ENCODE peak calls at places on chromosome 15, in ten cellular contexts. One of them, this sample, is unnamed.

GRCh38 chr15:41501191-41501917 is 7.7 kb downstream of the ITPKA start:
- DNase-seq in transverse colon: no peak
- DNase-seq in left cardiac atrium: no peak
- DNase-seq in midbrain: no peak
- DNase-seq in AG08395: no peak
- DNase-seq in iris pigment epithelial cell: no peak
- DNase-seq in psoas muscle: no peak
- DNase-seq in stimulated activated CD4-positive, alpha-beta T cell treated with anti-CD3 and anti-CD28 coated beads, Interleukin-4, amount 100 ng/mL, for 24 hours: peak; percentile 41
- DNase-seq in HTR-8/SVneo: no peak
- DNase-seq in NCI-H2107: no peak
- DNase-seq in this sample: no peak

GRCh38 chr15:80669599-80670273 is 25.4 kb upstream of the ABHD17C start:
- DNase-seq in NCI-H2107: no peak
- DNase-seq in psoas muscle: no peak
- DNase-seq in transverse colon: no peak
- DNase-seq in stimulated activated CD4-positive, alpha-beta T cell treated with anti-CD3 and anti-CD28 coated beads, Interleukin-4, amount 100 ng/mL, for 24 hours: no peak
- DNase-seq in midbrain: no peak
- DNase-seq in left cardiac atrium: no peak
- DNase-seq in HTR-8/SVneo: no peak
- DNase-seq in iris pigment epithelial cell: no peak
- DNase-seq in AG08395: peak; percentile 29
- DNase-seq in this sample: no peak

GRCh38 chr15:85755942-85756341 is 38.8 kb downstream of the KLHL25 start:
- DNase-seq in stimulated activated CD4-positive, alpha-beta T cell treated with anti-CD3 and anti-CD28 coated beads, Interleukin-4, amount 100 ng/mL, for 24 hours: no peak
- DNase-seq in left cardiac atrium: no peak
- DNase-seq in NCI-H2107: no peak
- DNase-seq in AG08395: no peak
- DNase-seq in HTR-8/SVneo: no peak
- DNase-seq in psoas muscle: no peak
- DNase-seq in midbrain: no peak
- DNase-seq in transverse colon: peak; percentile 2
- DNase-seq in iris pigment epithelial cell: no peak
- DNase-seq in this sample: peak; percentile 42

GRCh38 chr15:32763295-32763694 is 45.5 kb downstream of the GREM1 start:
- DNase-seq in midbrain: no peak
- DNase-seq in HTR-8/SVneo: no peak
- DNase-seq in stimulated activated CD4-positive, alpha-beta T cell treated with anti-CD3 and anti-CD28 coated beads, Interleukin-4, amount 100 ng/mL, for 24 hours: no peak
- DNase-seq in NCI-H2107: no peak
- DNase-seq in AG08395: no peak
- DNase-seq in left cardiac atrium: no peak
- DNase-seq in transverse colon: no peak
- DNase-seq in psoas muscle: no peak
- DNase-seq in iris pigment epithelial cell: no peak
- DNase-seq in this sample: no peak

GRCh38 chr15:63363292-63363691 is 18.4 kb downstream of the CA12 start:
- DNase-seq in NCI-H2107: no peak
- DNase-seq in psoas muscle: no peak
- DNase-seq in stimulated activated CD4-positive, alpha-beta T cell treated with anti-CD3 and anti-CD28 coated beads, Interleukin-4, amount 100 ng/mL, for 24 hours: no peak
- DNase-seq in HTR-8/SVneo: no peak
- DNase-seq in AG08395: no peak
- DNase-seq in transverse colon: no peak
- DNase-seq in midbrain: no peak
- DNase-seq in left cardiac atrium: no peak
- DNase-seq in iris pigment epithelial cell: no peak
- DNase-seq in this sample: no peak

GRCh38 chr15:24878153-24878552 is 76.6 kb upstream of the SNRPN start:
- DNase-seq in transverse colon: peak; percentile 6
- DNase-seq in psoas muscle: peak; percentile 56
- DNase-seq in stimulated activated CD4-positive, alpha-beta T cell treated with anti-CD3 and anti-CD28 coated beads, Interleukin-4, amount 100 ng/mL, for 24 hours: no peak
- DNase-seq in NCI-H2107: no peak
- DNase-seq in iris pigment epithelial cell: peak; percentile 66
- DNase-seq in midbrain: peak; percentile 4
- DNase-seq in HTR-8/SVneo: peak; percentile 18
- DNase-seq in left cardiac atrium: peak; percentile 26
- DNase-seq in AG08395: peak; percentile 2
- DNase-seq in this sample: peak; percentile 62

GRCh38 chr15:29825205-29825604 is 2.9 kb upstream of the TJP1 start:
- DNase-seq in psoas muscle: no peak
- DNase-seq in NCI-H2107: no peak
- DNase-seq in transverse colon: no peak
- DNase-seq in iris pigment epithelial cell: peak; percentile 54
- DNase-seq in stimulated activated CD4-positive, alpha-beta T cell treated with anti-CD3 and anti-CD28 coated beads, Interleukin-4, amount 100 ng/mL, for 24 hours: peak; percentile 13
- DNase-seq in AG08395: no peak
- DNase-seq in HTR-8/SVneo: no peak
- DNase-seq in left cardiac atrium: no peak
- DNase-seq in midbrain: no peak
- DNase-seq in this sample: no peak

GRCh38 chr15:48966595-48967301 is 3.0 kb upstream of the SHC4 start:
- DNase-seq in midbrain: no peak
- DNase-seq in transverse colon: no peak
- DNase-seq in stimulated activated CD4-positive, alpha-beta T cell treated with anti-CD3 and anti-CD28 coated beads, Interleukin-4, amount 100 ng/mL, for 24 hours: peak; percentile 19
- DNase-seq in AG08395: peak; percentile 40
- DNase-seq in left cardiac atrium: no peak
- DNase-seq in NCI-H2107: no peak
- DNase-seq in psoas muscle: no peak
- DNase-seq in HTR-8/SVneo: no peak
- DNase-seq in iris pigment epithelial cell: peak; percentile 82
- DNase-seq in this sample: no peak

GRCh38 chr15:31027948-31028586 is 36.6 kb upstream of the MTMR10 start:
- DNase-seq in midbrain: no peak
- DNase-seq in iris pigment epithelial cell: no peak
- DNase-seq in psoas muscle: no peak
- DNase-seq in AG08395: no peak
- DNase-seq in HTR-8/SVneo: no peak
- DNase-seq in transverse colon: no peak
- DNase-seq in stimulated activated CD4-positive, alpha-beta T cell treated with anti-CD3 and anti-CD28 coated beads, Interleukin-4, amount 100 ng/mL, for 24 hours: no peak
- DNase-seq in left cardiac atrium: no peak
- DNase-seq in NCI-H2107: no peak
- DNase-seq in this sample: no peak

GRCh38 chr15:74642328-74642723 is 26.7 kb downstream of the CLK3 start:
- DNase-seq in psoas muscle: no peak
- DNase-seq in NCI-H2107: no peak
- DNase-seq in stimulated activated CD4-positive, alpha-beta T cell treated with anti-CD3 and anti-CD28 coated beads, Interleukin-4, amount 100 ng/mL, for 24 hours: no peak
- DNase-seq in HTR-8/SVneo: no peak
- DNase-seq in AG08395: no peak
- DNase-seq in iris pigment epithelial cell: no peak
- DNase-seq in left cardiac atrium: no peak
- DNase-seq in midbrain: no peak
- DNase-seq in transverse colon: no peak
- DNase-seq in this sample: no peak

GRCh38 chr15:59371458-59372351 is 966 bp downstream of the MYO1E start:
- DNase-seq in midbrain: peak; percentile 51
- DNase-seq in HTR-8/SVneo: no peak
- DNase-seq in psoas muscle: peak; percentile 72
- DNase-seq in stimulated activated CD4-positive, alpha-beta T cell treated with anti-CD3 and anti-CD28 coated beads, Interleukin-4, amount 100 ng/mL, for 24 hours: no peak
- DNase-seq in left cardiac atrium: no peak
- DNase-seq in NCI-H2107: no peak
- DNase-seq in transverse colon: peak; percentile 55
- DNase-seq in AG08395: peak; percentile 54
- DNase-seq in iris pigment epithelial cell: no peak
- DNase-seq in this sample: peak; percentile 67

GRCh38 chr15:70252056-70252935 is 154.6 kb upstream of the TLE3 start:
- DNase-seq in psoas muscle: peak; percentile 29
- DNase-seq in HTR-8/SVneo: no peak
- DNase-seq in iris pigment epithelial cell: no peak
- DNase-seq in NCI-H2107: peak; percentile 43
- DNase-seq in transverse colon: no peak
- DNase-seq in midbrain: no peak
- DNase-seq in stimulated activated CD4-positive, alpha-beta T cell treated with anti-CD3 and anti-CD28 coated beads, Interleukin-4, amount 100 ng/mL, for 24 hours: no peak
- DNase-seq in left cardiac atrium: no peak
- DNase-seq in AG08395: no peak
- DNase-seq in this sample: peak; percentile 59

GRCh38 chr15:56366211-56366610 is 985 bp downstream of the TEX9 start:
- DNase-seq in NCI-H2107: no peak
- DNase-seq in transverse colon: no peak
- DNase-seq in iris pigment epithelial cell: no peak
- DNase-seq in stimulated activated CD4-positive, alpha-beta T cell treated with anti-CD3 and anti-CD28 coated beads, Interleukin-4, amount 100 ng/mL, for 24 hours: no peak
- DNase-seq in midbrain: no peak
- DNase-seq in psoas muscle: no peak
- DNase-seq in AG08395: no peak
- DNase-seq in HTR-8/SVneo: no peak
- DNase-seq in left cardiac atrium: no peak
- DNase-seq in this sample: no peak

GRCh38 chr15:100781061-100781960 is 98.3 kb upstream of the ALDH1A3 start:
- DNase-seq in psoas muscle: no peak
- DNase-seq in stimulated activated CD4-positive, alpha-beta T cell treated with anti-CD3 and anti-CD28 coated beads, Interleukin-4, amount 100 ng/mL, for 24 hours: no peak
- DNase-seq in HTR-8/SVneo: no peak
- DNase-seq in AG08395: no peak
- DNase-seq in left cardiac atrium: no peak
- DNase-seq in iris pigment epithelial cell: no peak
- DNase-seq in transverse colon: no peak
- DNase-seq in midbrain: no peak
- DNase-seq in NCI-H2107: no peak
- DNase-seq in this sample: peak; percentile 17

GRCh38 chr15:101024111-101024695 is 105.0 kb downstream of the LRRK1 start:
- DNase-seq in NCI-H2107: no peak
- DNase-seq in left cardiac atrium: peak; percentile 65
- DNase-seq in stimulated activated CD4-positive, alpha-beta T cell treated with anti-CD3 and anti-CD28 coated beads, Interleukin-4, amount 100 ng/mL, for 24 hours: no peak
- DNase-seq in HTR-8/SVneo: no peak
- DNase-seq in transverse colon: peak; percentile 13
- DNase-seq in psoas muscle: no peak
- DNase-seq in midbrain: peak; percentile 23
- DNase-seq in iris pigment epithelial cell: peak; percentile 95
- DNase-seq in AG08395: no peak
- DNase-seq in this sample: peak; percentile 78

GRCh38 chr15:91924842-91925495 is 71.5 kb downstream of the SLCO3A1 start:
- DNase-seq in stimulated activated CD4-positive, alpha-beta T cell treated with anti-CD3 and anti-CD28 coated beads, Interleukin-4, amount 100 ng/mL, for 24 hours: no peak
- DNase-seq in AG08395: no peak
- DNase-seq in left cardiac atrium: no peak
- DNase-seq in psoas muscle: no peak
- DNase-seq in HTR-8/SVneo: no peak
- DNase-seq in iris pigment epithelial cell: no peak
- DNase-seq in NCI-H2107: no peak
- DNase-seq in midbrain: no peak
- DNase-seq in transverse colon: no peak
- DNase-seq in this sample: no peak

GRCh38 chr15:25862469-25863066 is 559 bp downstream of the ATP10A start:
- DNase-seq in AG08395: peak; percentile 19
- DNase-seq in HTR-8/SVneo: no peak
- DNase-seq in psoas muscle: no peak
- DNase-seq in left cardiac atrium: no peak
- DNase-seq in NCI-H2107: no peak
- DNase-seq in stimulated activated CD4-positive, alpha-beta T cell treated with anti-CD3 and anti-CD28 coated beads, Interleukin-4, amount 100 ng/mL, for 24 hours: peak; percentile 54
- DNase-seq in transverse colon: no peak
- DNase-seq in iris pigment epithelial cell: no peak
- DNase-seq in midbrain: no peak
- DNase-seq in this sample: no peak

GRCh38 chr15:75732206-75732808 is 19.7 kb upstream of the CSPG4 start:
- DNase-seq in stimulated activated CD4-positive, alpha-beta T cell treated with anti-CD3 and anti-CD28 coated beads, Interleukin-4, amount 100 ng/mL, for 24 hours: no peak
- DNase-seq in HTR-8/SVneo: no peak
- DNase-seq in NCI-H2107: no peak
- DNase-seq in iris pigment epithelial cell: no peak
- DNase-seq in AG08395: no peak
- DNase-seq in left cardiac atrium: no peak
- DNase-seq in midbrain: no peak
- DNase-seq in transverse colon: no peak
- DNase-seq in psoas muscle: no peak
- DNase-seq in this sample: peak; percentile 73

GRCh38 chr15:90496791-90497190 is 32.9 kb upstream of the CRTC3 start:
- DNase-seq in left cardiac atrium: no peak
- DNase-seq in psoas muscle: no peak
- DNase-seq in iris pigment epithelial cell: no peak
- DNase-seq in NCI-H2107: no peak
- DNase-seq in midbrain: no peak
- DNase-seq in stimulated activated CD4-positive, alpha-beta T cell treated with anti-CD3 and anti-CD28 coated beads, Interleukin-4, amount 100 ng/mL, for 24 hours: no peak
- DNase-seq in AG08395: peak; percentile 13
- DNase-seq in HTR-8/SVneo: no peak
- DNase-seq in transverse colon: no peak
- DNase-seq in this sample: no peak

GRCh38 chr15:57060799-57061198 is 142.4 kb downstream of the TCF12 start:
- DNase-seq in NCI-H2107: no peak
- DNase-seq in HTR-8/SVneo: peak; percentile 15
- DNase-seq in left cardiac atrium: no peak
- DNase-seq in transverse colon: no peak
- DNase-seq in psoas muscle: no peak
- DNase-seq in AG08395: peak; percentile 52
- DNase-seq in midbrain: peak; percentile 68
- DNase-seq in stimulated activated CD4-positive, alpha-beta T cell treated with anti-CD3 and anti-CD28 coated beads, Interleukin-4, amount 100 ng/mL, for 24 hours: no peak
- DNase-seq in iris pigment epithelial cell: peak; percentile 74
- DNase-seq in this sample: no peak

GRCh38 chr15:88654430-88655102 is 15.8 kb downstream of the ISG20 start:
- DNase-seq in AG08395: no peak
- DNase-seq in iris pigment epithelial cell: no peak
- DNase-seq in stimulated activated CD4-positive, alpha-beta T cell treated with anti-CD3 and anti-CD28 coated beads, Interleukin-4, amount 100 ng/mL, for 24 hours: no peak
- DNase-seq in transverse colon: no peak
- DNase-seq in NCI-H2107: no peak
- DNase-seq in psoas muscle: no peak
- DNase-seq in left cardiac atrium: no peak
- DNase-seq in midbrain: no peak
- DNase-seq in HTR-8/SVneo: no peak
- DNase-seq in this sample: peak; percentile 53

GRCh38 chr15:85494035-85494793 is 113.8 kb downstream of the AKAP13 start:
- DNase-seq in transverse colon: no peak
- DNase-seq in HTR-8/SVneo: peak; percentile 66
- DNase-seq in AG08395: peak; percentile 89
- DNase-seq in left cardiac atrium: no peak
- DNase-seq in psoas muscle: no peak
- DNase-seq in NCI-H2107: no peak
- DNase-seq in stimulated activated CD4-positive, alpha-beta T cell treated with anti-CD3 and anti-CD28 coated beads, Interleukin-4, amount 100 ng/mL, for 24 hours: no peak
- DNase-seq in iris pigment epithelial cell: peak; percentile 93
- DNase-seq in midbrain: no peak
- DNase-seq in this sample: no peak

GRCh38 chr15:23869391-23869790 is 182.3 kb upstream of the NDN start:
- DNase-seq in transverse colon: peak; percentile 37
- DNase-seq in iris pigment epithelial cell: peak; percentile 30
- DNase-seq in AG08395: no peak
- DNase-seq in stimulated activated CD4-positive, alpha-beta T cell treated with anti-CD3 and anti-CD28 coated beads, Interleukin-4, amount 100 ng/mL, for 24 hours: no peak
- DNase-seq in psoas muscle: peak; percentile 61
- DNase-seq in NCI-H2107: no peak
- DNase-seq in HTR-8/SVneo: no peak
- DNase-seq in left cardiac atrium: peak; percentile 34
- DNase-seq in midbrain: no peak
- DNase-seq in this sample: no peak

GRCh38 chr15:74464216-74464615 is 3.3 kb upstream of the UBL7 start:
- DNase-seq in stimulated activated CD4-positive, alpha-beta T cell treated with anti-CD3 and anti-CD28 coated beads, Interleukin-4, amount 100 ng/mL, for 24 hours: no peak
- DNase-seq in NCI-H2107: no peak
- DNase-seq in transverse colon: no peak
- DNase-seq in AG08395: no peak
- DNase-seq in psoas muscle: no peak
- DNase-seq in left cardiac atrium: no peak
- DNase-seq in iris pigment epithelial cell: no peak
- DNase-seq in HTR-8/SVneo: no peak
- DNase-seq in midbrain: no peak
- DNase-seq in this sample: no peak

GRCh38 chr15:69976366-69976994 is 121.2 kb downstream of the TLE3 start:
- DNase-seq in iris pigment epithelial cell: peak; percentile 25
- DNase-seq in midbrain: no peak
- DNase-seq in transverse colon: peak; percentile 29
- DNase-seq in left cardiac atrium: no peak
- DNase-seq in psoas muscle: no peak
- DNase-seq in NCI-H2107: no peak
- DNase-seq in HTR-8/SVneo: peak; percentile 41
- DNase-seq in stimulated activated CD4-positive, alpha-beta T cell treated with anti-CD3 and anti-CD28 coated beads, Interleukin-4, amount 100 ng/mL, for 24 hours: peak; percentile 65
- DNase-seq in AG08395: peak; percentile 60
- DNase-seq in this sample: no peak

GRCh38 chr15:98753726-98754125 is 105.4 kb downstream of the IGF1R start:
- DNase-seq in iris pigment epithelial cell: no peak
- DNase-seq in midbrain: no peak
- DNase-seq in AG08395: peak; percentile 14
- DNase-seq in NCI-H2107: no peak
- DNase-seq in left cardiac atrium: no peak
- DNase-seq in psoas muscle: no peak
- DNase-seq in HTR-8/SVneo: no peak
- DNase-seq in stimulated activated CD4-positive, alpha-beta T cell treated with anti-CD3 and anti-CD28 coated beads, Interleukin-4, amount 100 ng/mL, for 24 hours: no peak
- DNase-seq in transverse colon: no peak
- DNase-seq in this sample: no peak

GRCh38 chr15:92930061-92930460 is 29.9 kb downstream of the CHD2 start:
- DNase-seq in AG08395: no peak
- DNase-seq in psoas muscle: no peak
- DNase-seq in midbrain: no peak
- DNase-seq in left cardiac atrium: no peak
- DNase-seq in transverse colon: no peak
- DNase-seq in stimulated activated CD4-positive, alpha-beta T cell treated with anti-CD3 and anti-CD28 coated beads, Interleukin-4, amount 100 ng/mL, for 24 hours: no peak
- DNase-seq in HTR-8/SVneo: no peak
- DNase-seq in NCI-H2107: no peak
- DNase-seq in iris pigment epithelial cell: peak; percentile 65
- DNase-seq in this sample: no peak

GRCh38 chr15:57015897-57016296 is 97.5 kb downstream of the TCF12 start:
- DNase-seq in midbrain: no peak
- DNase-seq in iris pigment epithelial cell: peak; percentile 68
- DNase-seq in AG08395: no peak
- DNase-seq in psoas muscle: no peak
- DNase-seq in NCI-H2107: no peak
- DNase-seq in transverse colon: no peak
- DNase-seq in left cardiac atrium: no peak
- DNase-seq in HTR-8/SVneo: no peak
- DNase-seq in stimulated activated CD4-positive, alpha-beta T cell treated with anti-CD3 and anti-CD28 coated beads, Interleukin-4, amount 100 ng/mL, for 24 hours: no peak
- DNase-seq in this sample: no peak

This sample was measured in sigmoid colon.